ENCODE peak calls at places on chromosomes 13 and 19, in five cellular contexts. E is mesendoderm, T is H1, A is IMR-90, Q is neuronal stem cell. W is an unnamed sample. For H3K4me1, the result is how much of the 10 kb centered on the place peaks cover.

GRCh38 chr19:30896551-30896950 is 452.7 kb downstream of the TSHZ3 start:
- DNase-seq in E (peak), T (no peak), A (no peak), Q (no peak), W (no peak)

GRCh38 chr19:5801796-5802616 is 2.9 kb upstream of the NRTN start:
- DNase-seq in E (peak), T (peak), A (peak), Q (peak), W (peak)

GRCh38 chr19:4909897-4910593 is 744 bp downstream of the UHRF1 start:
- DNase-seq in E (peak), T (peak), A (peak), Q (peak), W (peak)

GRCh38 chr19:47110521-47111080 is 3.0 kb downstream of the ZC3H4 start:
- DNase-seq in E (peak), T (no peak), A (no peak), Q (no peak), W (no peak)

GRCh38 chr13:39998166-39998565 is 342.7 kb downstream of the COG6 start:
- DNase-seq in E (no peak), T (no peak), A (no peak), Q (no peak), W (no peak)

GRCh38 chr13:26208292-26208691 is 13.8 kb downstream of the RNF6 start:
- DNase-seq in E (no peak), T (no peak), A (no peak), Q (no peak), W (no peak)

GRCh38 chr19:57473646-57474045 is 3.7 kb downstream of the ZNF772 start:
- DNase-seq in E (peak), T (no peak), A (no peak), Q (no peak), W (no peak)

GRCh38 chr19:12899891-12900518 is 9.0 kb downstream of the GCDH start:
- DNase-seq in E (no peak), T (no peak), A (no peak), Q (no peak), W (no peak)

GRCh38 chr19:8641908-8642547 is 11.6 kb downstream of the NFILZ start:
- DNase-seq in E (peak), T (no peak), A (peak), Q (no peak), W (peak)

GRCh38 chr19:52622261-52622660 is 15.9 kb downstream of the ZNF83 start:
- DNase-seq in E (peak), T (no peak), A (no peak), Q (no peak), W (no peak)

GRCh38 chr19:38900816-38901215 is 1.0 kb downstream of the NFKBIB start:
- DNase-seq in E (no peak), T (no peak), A (no peak), Q (no peak), W (peak)

GRCh38 chr13:73677041-73677589 is 457.1 kb downstream of the KLF12 start:
- DNase-seq in E (peak), T (no peak), A (peak), Q (no peak), W (no peak)

GRCh38 chr19:41945135-41945766 is 13.9 kb downstream of the RABAC1 start:
- DNase-seq in E (no peak), T (no peak), A (no peak), Q (no peak), W (no peak)

GRCh38 chr13:50388481-50388880 is 373.2 kb downstream of the KCNRG start:
- DNase-seq in E (no peak), T (no peak), A (no peak), Q (no peak), W (no peak)

GRCh38 chr13:29523199-29523931 is 72.1 kb downstream of the SLC7A1 start:
- DNase-seq in E (no peak), T (no peak), A (no peak), Q (no peak), W (no peak)

GRCh38 chr19:45790942-45791341 is 1.7 kb downstream of the DMWD start:
- DNase-seq in E (no peak), T (no peak), A (no peak), Q (no peak), W (no peak)

GRCh38 chr13:99989376-99990044 is 7.9 kb downstream of the ZIC2 start:
- DNase-seq in E (peak), T (peak), A (no peak), Q (peak), W (no peak)

GRCh38 chr13:76620036-76620435 is 266.2 kb downstream of the KCTD12 start:
- DNase-seq in E (no peak), T (no peak), A (no peak), Q (no peak), W (no peak)

GRCh38 chr19:48311384-48311783 is 14.0 kb upstream of the EMP3 start:
- DNase-seq in E (no peak), T (no peak), A (no peak), Q (no peak), W (no peak)

GRCh38 chr19:3605770-3606169 is 905 bp downstream of the TBXA2R start:
- DNase-seq in E (no peak), T (no peak), A (no peak), Q (no peak), W (no peak)
- H3K4me1 ChIP-seq in E (under half), T (under half), A (under half), Q (under half), W (half or more)

GRCh38 chr19:19169236-19170052 is 619 bp downstream of the MEF2B start:
- DNase-seq in E (no peak), T (no peak), A (no peak), Q (no peak), W (no peak)

GRCh38 chr19:19167612-19168011 is 2.5 kb downstream of the MEF2B start:
- DNase-seq in E (no peak), T (no peak), A (no peak), Q (no peak), W (no peak)

GRCh38 chr19:19171110-19171672 is 1.1 kb upstream of the MEF2B start:
- DNase-seq in E (no peak), T (no peak), A (no peak), Q (no peak), W (no peak)

GRCh38 chr19:19170053-19170945 is at the start of gene MEF2B:
- DNase-seq in E (peak), T (peak), A (peak), Q (peak), W (peak)

GRCh38 chr19:19171821-19172532 is 1.9 kb upstream of the MEF2B start:
- DNase-seq in E (no peak), T (no peak), A (peak), Q (no peak), W (peak)
- H3K4me3 ChIP-seq in E (no peak), T (no peak), A (no peak), Q (no peak), W (no peak)

DNA sequence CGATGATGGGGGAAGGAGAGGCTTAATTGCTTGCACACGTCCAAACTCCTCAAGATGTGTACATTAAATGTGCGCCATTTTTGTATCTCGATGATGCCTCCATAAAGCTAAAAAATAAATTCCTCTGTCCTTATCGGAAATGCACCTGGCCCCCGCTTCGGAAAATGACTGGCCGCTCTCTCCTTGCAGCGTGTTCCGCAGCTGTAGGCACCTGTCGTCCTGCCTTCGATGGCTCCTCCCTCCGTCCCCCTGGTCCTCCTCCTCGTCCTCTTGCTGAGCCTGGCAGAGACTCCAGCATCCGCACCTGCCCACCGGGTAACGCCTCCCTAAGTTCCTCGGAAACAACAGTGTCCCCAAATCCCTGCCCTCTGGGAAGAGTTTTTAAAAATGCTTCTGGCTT is 1.1 kb downstream of the GALP start:
- DNase-seq in E (no peak), T (no peak), A (no peak), Q (no peak), W (no peak)
- H2BK15ac ChIP-seq in E (no peak), T (no peak), A (no peak), Q (no peak), W (no peak)

DNA sequence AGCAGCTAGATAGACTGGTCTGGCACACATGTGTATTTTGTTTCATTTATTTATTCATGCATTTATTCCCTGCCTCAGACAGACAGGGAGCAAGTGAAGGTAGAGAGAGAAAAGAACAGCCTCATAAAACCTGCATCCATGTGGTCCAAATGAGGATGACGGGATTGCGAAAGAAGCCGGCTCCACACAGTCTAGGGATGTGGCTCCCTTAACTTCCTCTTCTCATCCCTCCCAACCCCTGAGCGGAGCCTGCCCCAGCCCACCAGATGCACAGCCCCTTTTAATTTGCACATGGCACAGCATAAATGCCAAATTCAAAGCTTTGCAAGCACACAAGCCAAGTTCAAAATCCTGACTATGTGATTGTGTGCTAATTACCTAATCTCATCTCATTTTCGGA is 156.6 kb downstream of the DCT start:
- DNase-seq in E (no peak), T (no peak), A (no peak), Q (no peak), W (peak)
- H3K4me1 ChIP-seq in E (under half), T (under half), A (under half), Q (under half), W (under half)

GRCh38 chr19:19540707-19541515 is 2.8 kb downstream of the CILP2 start:
- DNase-seq in E (peak), T (peak), A (no peak), Q (peak), W (peak)
- H3K4me3 ChIP-seq in E (no peak), T (peak), A (no peak), Q (no peak), W (no peak)